ENCODE peak calls at places on chromosome 7, in seven cellular contexts. Q, V, Z, T, J, S and Y are unnamed samples.

GRCh38 chr7:22584179-22584578 is 84.2 kb upstream of the STEAP1B start:
- DNase-seq in Z (no peak), Q (no peak), S (no peak), T (no peak), J (no peak), V (no peak), Y (no peak)

GRCh38 chr7:26409636-26410035 is 118.0 kb downstream of the SNX10 start:
- DNase-seq in T (no peak), S (no peak), Q (no peak), Z (no peak), V (no peak), J (no peak), Y (no peak)

GRCh38 chr7:96023376-96023775 is 251.0 kb downstream of the DYNC1I1 start:
- DNase-seq in Z (no peak), J (peak; percentile 5), S (no peak), Q (no peak), V (no peak), T (no peak), Y (no peak)

GRCh38 chr7:133054167-133054840 is 27.6 kb downstream of the CHCHD3 start:
- DNase-seq in Z (no peak), Q (no peak), S (no peak), J (peak; percentile 47), T (no peak), V (no peak), Y (no peak)

GRCh38 chr7:12909483-12909882 is 222.1 kb downstream of the ARL4A start:
- DNase-seq in Z (no peak), T (no peak), V (no peak), S (no peak), J (no peak), Q (no peak), Y (no peak)

GRCh38 chr7:21550821-21551531 is 8.1 kb downstream of the DNAH11 start:
- DNase-seq in S (no peak), V (no peak), J (no peak), Q (no peak), Z (no peak), T (no peak), Y (no peak)

GRCh38 chr7:1873421-1873820 is 203.3 kb downstream of the ELFN1 start:
- DNase-seq in S (no peak), J (no peak), T (no peak), V (no peak), Q (no peak), Z (no peak), Y (no peak)

GRCh38 chr7:122833888-122834570 is 52.2 kb downstream of the CADPS2 start:
- DNase-seq in S (no peak), V (no peak), J (no peak), T (no peak), Q (no peak), Z (no peak), Y (no peak)

GRCh38 chr7:21383217-21383832 is 44.6 kb upstream of the SP4 start:
- DNase-seq in V (no peak), J (no peak), T (no peak), Z (no peak), S (no peak), Q (no peak), Y (no peak)

GRCh38 chr7:26777383-26777782 is 87.0 kb downstream of the SKAP2 start:
- DNase-seq in J (no peak), V (no peak), S (no peak), Q (no peak), T (no peak), Z (no peak), Y (no peak)

GRCh38 chr7:69813637-69814240 is 215.5 kb downstream of the AUTS2 start:
- DNase-seq in V (no peak), Q (no peak), Z (no peak), T (no peak), J (no peak), S (no peak), Y (no peak)

GRCh38 chr7:36439624-36440023 is 50.0 kb downstream of the ANLN start:
- DNase-seq in S (no peak), Z (no peak), V (no peak), J (no peak), T (no peak), Q (no peak), Y (no peak)

GRCh38 chr7:25856056-25856780 is 295.8 kb upstream of the NFE2L3 start:
- DNase-seq in V (no peak), Z (peak; percentile 47), J (peak; percentile 37), T (no peak), S (no peak), Q (no peak), Y (peak; percentile 35)

GRCh38 chr7:70303309-70303708 is 705.0 kb downstream of the AUTS2 start:
- DNase-seq in J (no peak), Q (no peak), S (no peak), T (no peak), V (no peak), Z (no peak), Y (no peak)

GRCh38 chr7:104900525-104900924 is 113.5 kb upstream of the KMT2E start:
- DNase-seq in T (no peak), S (no peak), Z (no peak), J (no peak), V (no peak), Q (no peak), Y (no peak)

GRCh38 chr7:112092306-112093090 is 113.7 kb downstream of the DOCK4 start:
- DNase-seq in S (no peak), Z (no peak), V (no peak), Q (no peak), J (no peak), T (no peak), Y (no peak)

GRCh38 chr7:131723926-131724325 is 167.5 kb upstream of the PODXL start:
- DNase-seq in S (no peak), Z (no peak), J (peak; percentile 4), T (no peak), Q (no peak), V (no peak), Y (no peak)

GRCh38 chr7:152884321-152884720 is 124.8 kb downstream of the ACTR3B start:
- DNase-seq in J (no peak), Z (no peak), V (no peak), Q (no peak), T (no peak), S (no peak), Y (no peak)

GRCh38 chr7:149762610-149763009 is 10.8 kb downstream of the ZNF467 start:
- DNase-seq in J (no peak), V (no peak), T (no peak), Z (no peak), Q (no peak), S (no peak), Y (no peak)

GRCh38 chr7:103445228-103446020 is 583 bp downstream of the SLC26A5 start:
- DNase-seq in Z (peak; percentile 20), T (no peak), S (peak; percentile 22), V (no peak), J (no peak), Q (no peak), Y (no peak)

GRCh38 chr7:25759281-25759680 is 392.7 kb upstream of the NFE2L3 start:
- DNase-seq in V (no peak), J (no peak), T (no peak), S (no peak), Q (no peak), Z (no peak), Y (no peak)

GRCh38 chr7:33107136-33108066 is 1.8 kb downstream of the RP9 start:
- DNase-seq in Z (peak; percentile 45), Q (peak; percentile 23), S (no peak), T (no peak), V (no peak), J (peak; percentile 67), Y (peak; percentile 32)

GRCh38 chr7:18993933-18994668 is 123.3 kb downstream of the TWIST1 start:
- DNase-seq in S (no peak), Z (no peak), V (no peak), J (peak; percentile 34), Q (no peak), T (no peak), Y (no peak)

GRCh38 chr7:18995270-18995671 is 122.2 kb downstream of the TWIST1 start:
- DNase-seq in Z (no peak), T (no peak), Q (no peak), S (no peak), J (no peak), V (no peak), Y (no peak)

GRCh38 chr7:18997477-18998130 is 119.8 kb downstream of the TWIST1 start:
- DNase-seq in T (no peak), Z (no peak), Q (no peak), S (no peak), J (no peak), V (no peak), Y (no peak)

GRCh38 chr7:18996583-18996982 is 120.9 kb downstream of the TWIST1 start:
- DNase-seq in Z (no peak), T (no peak), V (no peak), J (no peak), Q (no peak), S (no peak), Y (no peak)

GRCh38 chr7:18995811-18996400 is 121.5 kb downstream of the TWIST1 start:
- DNase-seq in V (no peak), Z (no peak), T (no peak), Q (no peak), J (peak; percentile 8), S (no peak), Y (no peak)
- H3K9me3 ChIP-seq in V (no peaks in the 10 kb centered on the region), Z (no peaks in the 10 kb centered on the region), T (no peaks in the 10 kb centered on the region), Q (no peaks in the 10 kb centered on the region), J (no peaks in the 10 kb centered on the region), S (no peaks in the 10 kb centered on the region), Y (no peaks in the 10 kb centered on the region)

GRCh38 chr7:158935062-158935461 is 78.7 kb downstream of the DYNC2I1 start:
- DNase-seq in T (no peak), V (no peak), S (no peak), Z (no peak), J (no peak), Q (no peak), Y (no peak)
- H3K9me3 ChIP-seq in T (peaks cover 11% of the 10 kb centered on the region), V (no peaks in the 10 kb centered on the region), S (peaks cover 19% of the 10 kb centered on the region), Z (no peaks in the 10 kb centered on the region), J (peaks cover 3% of the 10 kb centered on the region), Q (peaks cover 20% of the 10 kb centered on the region), Y (no peaks in the 10 kb centered on the region)

DNA sequence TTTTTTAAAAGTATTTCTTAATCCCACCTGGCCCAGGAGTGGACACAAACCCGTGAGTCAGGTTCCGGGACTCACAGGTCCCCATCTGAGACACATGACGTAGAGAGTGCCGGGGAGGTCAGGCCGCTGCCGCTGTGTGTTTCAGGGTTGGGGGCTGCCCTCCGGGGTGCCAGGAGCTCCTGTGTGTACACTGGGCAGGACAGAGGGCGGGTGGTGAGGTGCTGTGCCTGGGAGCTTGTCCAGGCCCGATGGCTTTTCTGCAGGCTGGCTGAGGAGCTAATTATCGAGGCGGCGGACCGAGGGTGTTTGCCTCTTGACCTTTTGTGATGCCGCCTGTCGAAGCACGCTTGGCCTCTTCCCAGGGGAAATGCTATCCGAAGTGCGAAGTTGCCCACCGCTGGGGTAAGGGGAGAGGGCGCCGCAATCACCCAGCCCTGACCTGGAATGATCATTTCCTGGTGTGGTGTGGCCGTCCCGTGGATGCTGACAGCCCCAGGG is 42.1 kb downstream of the FOXL3 start:
- DNase-seq in T (no peak), Q (no peak), J (no peak), S (peak; percentile 19), Z (no peak), V (no peak), Y (no peak)
- H3K9me3 ChIP-seq in T (no peaks in the 10 kb centered on the region), Q (no peaks in the 10 kb centered on the region), J (no peaks in the 10 kb centered on the region), S (no peaks in the 10 kb centered on the region), Z (no peaks in the 10 kb centered on the region), V (no peaks in the 10 kb centered on the region), Y (no peaks in the 10 kb centered on the region)

DNA sequence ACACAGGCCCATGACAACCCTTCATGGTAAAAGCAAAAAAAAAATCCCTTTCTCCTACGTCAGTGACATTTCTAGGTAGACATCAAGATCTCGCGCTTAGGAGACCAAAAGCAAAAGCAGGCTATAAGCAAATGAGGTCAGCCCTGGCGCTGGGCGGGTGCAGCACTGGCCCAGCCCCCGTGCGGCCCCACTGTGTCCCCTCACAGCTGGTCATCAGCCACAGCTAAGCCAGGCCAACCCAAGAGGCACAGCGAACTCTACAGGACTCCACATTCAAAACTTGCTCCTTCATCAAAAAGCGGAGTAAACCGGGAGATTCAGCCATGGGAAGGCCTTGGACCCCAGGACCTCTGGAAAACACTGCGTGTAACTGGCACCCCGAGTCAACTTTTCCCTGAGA is 113.7 kb downstream of the PTPRN2 start:
- DNase-seq in Q (no peak), T (no peak), S (no peak), Z (no peak), V (peak; percentile 55), J (no peak), Y (no peak)
- H3K9me3 ChIP-seq in Q (no peaks in the 10 kb centered on the region), T (no peaks in the 10 kb centered on the region), S (no peaks in the 10 kb centered on the region), Z (no peaks in the 10 kb centered on the region), V (no peaks in the 10 kb centered on the region), J (peaks cover 56% of the 10 kb centered on the region), Y (no peaks in the 10 kb centered on the region)